ENCODE peak calls at places on chromosomes 1 and 21, in nine cellular contexts. Q, D, R, E, W, G, A, F and Z are unnamed samples.
A peak's percentile ranks its signal among the peaks of the same experiment; 100 is the strongest.

GRCh38 chr21:44571844-44572782 is 1.4 kb upstream of the KRTAP10-4 start:
- DNase-seq in R (no peak), G (no peak), A (no peak), F (no peak), E (no peak), Q (no peak), D (no peak), W (no peak), Z (no peak)

GRCh38 chr1:158998781-158999161 is 10.9 kb upstream of the IFI16 start:
- DNase-seq in R (no peak), A (no peak), D (peak; percentile 4), Q (peak; percentile 53), W (no peak), E (peak; percentile 18), G (peak; percentile 87), F (peak; percentile 84), Z (peak; percentile 87)

GRCh38 chr1:109137959-109138757 is 24.2 kb downstream of the ELAPOR1 start:
- DNase-seq in G (no peak), W (no peak), R (no peak), A (no peak), E (no peak), Q (no peak), D (no peak), F (no peak), Z (no peak)

GRCh38 chr1:37038079-37038702 is 3.9 kb upstream of the GRIK3 start:
- DNase-seq in E (no peak), G (no peak), Q (peak; percentile 99), W (no peak), R (no peak), A (no peak), F (no peak), D (no peak), Z (no peak)

GRCh38 chr21:38790038-38790437 is 15.7 kb upstream of the ETS2 start:
- DNase-seq in E (no peak), W (no peak), R (no peak), A (no peak), D (no peak), G (no peak), Q (no peak), F (no peak), Z (no peak)

GRCh38 chr1:119924948-119925898 is 28.9 kb upstream of the ADAM30 start:
- DNase-seq in A (no peak), Q (peak; percentile 37), W (no peak), E (no peak), D (no peak), F (no peak), R (no peak), G (no peak), Z (peak; percentile 67)

GRCh38 chr1:30589083-30589482 is 134.3 kb downstream of the MATN1 start:
- DNase-seq in G (no peak), E (no peak), W (no peak), A (no peak), F (no peak), D (no peak), Q (no peak), R (no peak), Z (no peak)

GRCh38 chr1:10779201-10779600 is 17.2 kb downstream of the CASZ1 start:
- DNase-seq in E (no peak), A (no peak), R (no peak), W (no peak), Q (peak; percentile 90), F (no peak), G (no peak), D (no peak), Z (no peak)

GRCh38 chr1:17333081-17333480 is 25.1 kb downstream of the PADI4 start:
- DNase-seq in A (no peak), E (no peak), F (no peak), Q (no peak), G (no peak), D (no peak), W (no peak), R (no peak), Z (no peak)

GRCh38 chr1:224052767-224053166 is 61.1 kb upstream of the FBXO28 start:
- DNase-seq in R (no peak), W (no peak), E (no peak), G (no peak), Q (no peak), D (no peak), F (peak; percentile 52), A (no peak), Z (no peak)

GRCh38 chr1:87898401-87898800 is 569.7 kb downstream of the LMO4 start:
- DNase-seq in R (no peak), Q (no peak), W (no peak), A (no peak), D (no peak), G (no peak), E (no peak), F (no peak), Z (no peak)

GRCh38 chr1:214106375-214106774 is 118.6 kb downstream of the PROX1 start:
- DNase-seq in W (no peak), E (no peak), G (no peak), Q (no peak), F (no peak), A (no peak), D (no peak), R (no peak), Z (no peak)

GRCh38 chr21:26798856-26799751 is 46.1 kb downstream of the ADAMTS1 start:
- DNase-seq in A (no peak), Q (peak; percentile 78), G (no peak), E (no peak), F (peak; percentile 42), W (no peak), D (no peak), R (no peak), Z (no peak)

GRCh38 chr21:33655591-33656221 is 13.4 kb downstream of the ITSN1 start:
- DNase-seq in W (no peak), Q (no peak), D (no peak), E (peak; percentile 88), F (peak; percentile 91), R (peak; percentile 93), G (no peak), A (no peak), Z (no peak)

GRCh38 chr1:162360874-162361260 is 15.8 kb downstream of the SPATA46 start:
- DNase-seq in W (no peak), A (no peak), E (no peak), F (no peak), R (no peak), D (no peak), Q (no peak), G (no peak), Z (no peak)

GRCh38 chr1:172499636-172500141 is 33.3 kb upstream of the SUCO start:
- DNase-seq in E (no peak), D (no peak), W (no peak), Q (no peak), G (no peak), R (no peak), F (no peak), A (no peak), Z (no peak)

GRCh38 chr1:18795002-18795689 is 64.3 kb downstream of the TAS1R2 start:
- DNase-seq in F (no peak), W (no peak), R (no peak), A (no peak), E (no peak), G (no peak), Q (no peak), D (no peak), Z (no peak)

GRCh38 chr1:176149939-176150807 is 56.9 kb downstream of the COP1 start:
- DNase-seq in E (no peak), R (no peak), F (no peak), Q (no peak), D (no peak), G (no peak), A (no peak), W (no peak), Z (no peak)

GRCh38 chr1:200038987-200039848 is 11.7 kb downstream of the NR5A2 start:
- DNase-seq in F (no peak), Q (peak; percentile 28), E (no peak), R (no peak), G (peak; percentile 46), W (no peak), A (no peak), D (no peak), Z (peak; percentile 57)

GRCh38 chr1:110339427-110340206 is 440 bp downstream of the RBM15 start:
- DNase-seq in W (no peak), R (no peak), D (peak; percentile 29), E (peak; percentile 7), F (peak; percentile 45), Q (peak; percentile 34), G (peak; percentile 41), A (peak; percentile 45), Z (peak; percentile 60)

GRCh38 chr1:99227498-99227897 is 36.8 kb upstream of the PLPPR4 start:
- DNase-seq in W (no peak), R (no peak), E (no peak), G (no peak), F (no peak), Q (peak; percentile 5), A (no peak), D (no peak), Z (no peak)

GRCh38 chr1:109627692-109628399 is 8.2 kb downstream of the AMPD2 start:
- DNase-seq in D (no peak), E (no peak), A (no peak), F (no peak), G (no peak), R (no peak), Q (no peak), W (no peak), Z (no peak)

GRCh38 chr1:116375884-116376733 is 3.1 kb downstream of the ATP1A1 start:
- DNase-seq in D (peak; percentile 16), G (no peak), Q (no peak), A (no peak), R (peak; percentile 59), E (no peak), W (peak; percentile 82), F (peak; percentile 88), Z (peak; percentile 89)

GRCh38 chr1:207029991-207030521 is 2.5 kb downstream of the C1orf116 start:
- DNase-seq in R (no peak), W (no peak), D (no peak), A (no peak), G (no peak), Q (no peak), F (no peak), E (no peak), Z (no peak)

GRCh38 chr1:175376194-175376593 is 183.6 kb upstream of the KIAA0040 start:
- DNase-seq in G (peak; percentile 53), W (no peak), A (no peak), E (no peak), R (no peak), D (no peak), Q (peak; percentile 24), F (peak; percentile 3), Z (no peak)

GRCh38 chr1:154957258-154957657 is 1.4 kb upstream of the PBXIP1 start:
- DNase-seq in F (no peak), E (no peak), Q (no peak), W (no peak), G (no peak), A (no peak), D (no peak), R (no peak), Z (peak; percentile 52)

GRCh38 chr1:102691592-102692090 is 416.7 kb downstream of the COL11A1 start:
- DNase-seq in E (no peak), Q (no peak), A (no peak), G (no peak), R (no peak), F (no peak), D (no peak), W (no peak), Z (no peak)

GRCh38 chr1:16072616-16073484 is 601 bp downstream of the FAM131C start:
- DNase-seq in E (no peak), D (no peak), G (no peak), R (no peak), Q (no peak), W (no peak), A (no peak), F (no peak), Z (no peak)

GRCh38 chr1:182631954-182632353 is 27.8 kb upstream of the RGS16 start:
- DNase-seq in F (no peak), A (no peak), W (no peak), D (no peak), R (no peak), Q (no peak), E (no peak), G (no peak), Z (no peak)

GRCh38 chr1:174989540-174990181 is 10.1 kb upstream of the CACYBP start:
- DNase-seq in E (no peak), W (no peak), G (no peak), A (no peak), F (no peak), D (no peak), R (no peak), Q (no peak), Z (peak; percentile 72)

GRCh38 chr1:193634470-193634869 is 448.1 kb upstream of the B3GALT2 start:
- DNase-seq in R (no peak), D (no peak), G (no peak), F (no peak), E (no peak), Q (no peak), W (no peak), A (no peak), Z (no peak)